ENCODE peak calls at places on chromosomes 12 and 14, in four cellular contexts. One of them, this sample, is unnamed.

GRCh38 chr12:30840715-30841114 is 85.8 kb upstream of the TSPAN11 start:
- DNase-seq in WTC11: no peak
- DNase-seq in K562: no peak
- DNase-seq in HEK293T: no peak
- DNase-seq in this sample: no peak

GRCh38 chr12:57892232-57892987 is 45.9 kb upstream of the CTDSP2 start:
- DNase-seq in HEK293T: no peak
- DNase-seq in WTC11: no peak
- DNase-seq in K562: peak
- DNase-seq in this sample: no peak

GRCh38 chr12:1176191-1176590 is 185.2 kb downstream of the ERC1 start:
- DNase-seq in WTC11: no peak
- DNase-seq in K562: no peak
- DNase-seq in HEK293T: no peak
- DNase-seq in this sample: no peak

GRCh38 chr14:78254911-78255431 is 84.8 kb downstream of the NRXN3 start:
- DNase-seq in WTC11: no peak
- DNase-seq in HEK293T: no peak
- DNase-seq in K562: no peak
- DNase-seq in this sample: no peak

GRCh38 chr14:22900088-22900799 is 17.2 kb downstream of the REM2 start:
- DNase-seq in WTC11: peak
- DNase-seq in HEK293T: peak
- DNase-seq in K562: peak
- DNase-seq in this sample: peak

GRCh38 chr12:32163596-32163995 is 56.9 kb downstream of the BICD1 start:
- DNase-seq in HEK293T: no peak
- DNase-seq in K562: no peak
- DNase-seq in WTC11: no peak
- DNase-seq in this sample: no peak

GRCh38 chr12:64918288-64918687 is 93.8 kb downstream of the TBC1D30 start:
- DNase-seq in WTC11: no peak
- DNase-seq in HEK293T: no peak
- DNase-seq in K562: no peak
- DNase-seq in this sample: no peak

GRCh38 chr12:5295151-5295550 is 136.8 kb upstream of the NTF3 start:
- DNase-seq in K562: no peak
- DNase-seq in HEK293T: no peak
- DNase-seq in WTC11: no peak
- DNase-seq in this sample: no peak

GRCh38 chr12:88185988-88186387 is 43.9 kb downstream of the TMTC3 start:
- DNase-seq in K562: no peak
- DNase-seq in HEK293T: no peak
- DNase-seq in WTC11: no peak
- DNase-seq in this sample: no peak

GRCh38 chr14:50064993-50065392 is 51.4 kb downstream of the VCPKMT start:
- DNase-seq in K562: no peak
- DNase-seq in HEK293T: no peak
- DNase-seq in WTC11: no peak
- DNase-seq in this sample: no peak

GRCh38 chr14:50063876-50064420 is 52.4 kb downstream of the VCPKMT start:
- DNase-seq in K562: no peak
- DNase-seq in HEK293T: no peak
- DNase-seq in WTC11: no peak
- DNase-seq in this sample: no peak

GRCh38 chr14:50061664-50062437 is 54.5 kb downstream of the VCPKMT start:
- DNase-seq in WTC11: no peak
- DNase-seq in K562: peak
- DNase-seq in HEK293T: no peak
- DNase-seq in this sample: peak

GRCh38 chr14:50060871-50061663 is 55.3 kb downstream of the VCPKMT start:
- DNase-seq in HEK293T: peak
- DNase-seq in WTC11: no peak
- DNase-seq in K562: peak
- DNase-seq in this sample: peak

GRCh38 chr14:50062438-50063039 is 53.8 kb downstream of the VCPKMT start:
- DNase-seq in HEK293T: peak
- DNase-seq in K562: peak
- DNase-seq in WTC11: no peak
- DNase-seq in this sample: peak
- TF ChIP-seq ELF4 in HEK293T: no peak
- TF ChIP-seq ELF4 in K562: no peak
- TF ChIP-seq ELF4 in WTC11: no peak
- TF ChIP-seq ELF4 in this sample: no peak

GRCh38 chr14:75281691-75282000 is 3.0 kb downstream of the FOS start:
- DNase-seq in HEK293T: no peak
- DNase-seq in WTC11: no peak
- DNase-seq in K562: no peak
- DNase-seq in this sample: no peak

GRCh38 chr14:75280831-75281690 is 2.4 kb downstream of the FOS start:
- DNase-seq in WTC11: no peak
- DNase-seq in HEK293T: no peak
- DNase-seq in K562: no peak
- DNase-seq in this sample: no peak

GRCh38 chr14:75283162-75283883 is 4.7 kb downstream of the FOS start:
- DNase-seq in HEK293T: no peak
- DNase-seq in K562: no peak
- DNase-seq in WTC11: no peak
- DNase-seq in this sample: peak

GRCh38 chr14:75280448-75280830 is 1.8 kb downstream of the FOS start:
- DNase-seq in K562: no peak
- DNase-seq in HEK293T: no peak
- DNase-seq in WTC11: peak
- DNase-seq in this sample: no peak

DNA sequence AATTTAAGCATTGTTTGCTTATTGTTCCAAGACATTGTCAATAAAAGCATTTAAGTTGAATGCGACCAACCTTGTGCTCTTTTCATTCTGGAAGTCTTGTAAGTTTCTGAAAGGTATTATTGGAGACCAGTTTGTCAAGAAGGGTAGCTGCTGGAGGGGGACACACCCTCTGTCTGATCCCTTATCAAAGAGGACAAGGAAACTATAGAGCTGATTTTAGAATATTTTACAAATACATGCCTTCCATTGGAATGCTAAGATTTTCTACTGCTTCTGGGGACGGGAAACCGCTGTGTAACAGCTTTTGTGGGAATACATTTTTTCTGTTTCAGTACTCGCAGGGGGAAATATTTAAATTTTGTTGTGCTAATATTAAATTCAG is 3.5 kb downstream of the FOS start:
- DNase-seq in K562: no peak
- DNase-seq in HEK293T: no peak
- DNase-seq in WTC11: no peak
- DNase-seq in this sample: no peak
- TF ChIP-seq ELF4 in K562: no peak
- TF ChIP-seq ELF4 in HEK293T: no peak
- TF ChIP-seq ELF4 in WTC11: no peak
- TF ChIP-seq ELF4 in this sample: no peak

GRCh38 chr14:59248170-59248569 is 59.7 kb downstream of the DAAM1 start:
- DNase-seq in K562: no peak
- DNase-seq in HEK293T: no peak
- DNase-seq in WTC11: no peak
- DNase-seq in this sample: no peak

GRCh38 chr14:59246566-59246965 is 58.1 kb downstream of the DAAM1 start:
- DNase-seq in WTC11: no peak
- DNase-seq in K562: no peak
- DNase-seq in HEK293T: no peak
- DNase-seq in this sample: no peak

GRCh38 chr14:59243174-59243573 is 54.7 kb downstream of the DAAM1 start:
- DNase-seq in K562: no peak
- DNase-seq in WTC11: no peak
- DNase-seq in HEK293T: no peak
- DNase-seq in this sample: peak

GRCh38 chr14:59244581-59244980 is 56.1 kb downstream of the DAAM1 start:
- DNase-seq in K562: no peak
- DNase-seq in WTC11: no peak
- DNase-seq in HEK293T: no peak
- DNase-seq in this sample: no peak

DNA sequence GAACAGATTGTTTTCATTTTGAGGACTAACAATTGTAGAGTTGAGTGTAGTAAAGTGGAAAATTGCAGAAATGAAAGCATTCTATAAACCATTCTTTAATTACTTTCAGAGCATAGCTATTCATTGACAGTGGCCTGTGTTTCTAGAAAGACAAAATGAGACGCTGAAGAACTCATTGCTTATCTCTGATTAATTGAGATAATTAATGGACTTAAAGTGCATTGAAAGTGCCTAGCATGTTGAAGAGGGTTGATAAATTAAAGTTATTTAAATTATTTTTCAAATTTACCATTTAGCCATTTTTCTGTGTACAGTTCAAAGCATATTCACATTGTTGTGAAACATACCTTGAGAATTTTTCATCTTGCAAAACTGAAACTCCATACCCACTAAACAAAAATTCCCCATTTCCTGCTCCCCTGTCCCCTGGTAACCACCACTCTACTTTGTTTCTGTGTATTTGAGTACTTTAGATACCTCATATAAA is 57.4 kb downstream of the DAAM1 start:
- DNase-seq in WTC11: no peak
- DNase-seq in K562: no peak
- DNase-seq in HEK293T: no peak
- DNase-seq in this sample: no peak
- TF ChIP-seq ELF4 in WTC11: no peak
- TF ChIP-seq ELF4 in K562: no peak
- TF ChIP-seq ELF4 in HEK293T: no peak
- TF ChIP-seq ELF4 in this sample: no peak

GRCh38 chr12:27332407-27333310 is at the start of gene BMAL2:
- DNase-seq in HEK293T: peak
- DNase-seq in K562: peak
- DNase-seq in WTC11: peak
- DNase-seq in this sample: peak
- TF ChIP-seq ELF4 in HEK293T: no peak
- TF ChIP-seq ELF4 in K562: no peak
- TF ChIP-seq ELF4 in WTC11: no peak
- TF ChIP-seq ELF4 in this sample: no peak

GRCh38 chr14:93028724-93029076 is 87.0 kb downstream of the ITPK1 start:
- DNase-seq in HEK293T: no peak
- DNase-seq in WTC11: no peak
- DNase-seq in K562: no peak
- DNase-seq in this sample: no peak
- TF ChIP-seq ELF4 in HEK293T: no peak
- TF ChIP-seq ELF4 in WTC11: no peak
- TF ChIP-seq ELF4 in K562: no peak
- TF ChIP-seq ELF4 in this sample: no peak

GRCh38 chr14:59503256-59503655 is 18.9 kb downstream of the JKAMP start:
- DNase-seq in K562: no peak
- DNase-seq in HEK293T: no peak
- DNase-seq in WTC11: no peak
- DNase-seq in this sample: no peak

DNA sequence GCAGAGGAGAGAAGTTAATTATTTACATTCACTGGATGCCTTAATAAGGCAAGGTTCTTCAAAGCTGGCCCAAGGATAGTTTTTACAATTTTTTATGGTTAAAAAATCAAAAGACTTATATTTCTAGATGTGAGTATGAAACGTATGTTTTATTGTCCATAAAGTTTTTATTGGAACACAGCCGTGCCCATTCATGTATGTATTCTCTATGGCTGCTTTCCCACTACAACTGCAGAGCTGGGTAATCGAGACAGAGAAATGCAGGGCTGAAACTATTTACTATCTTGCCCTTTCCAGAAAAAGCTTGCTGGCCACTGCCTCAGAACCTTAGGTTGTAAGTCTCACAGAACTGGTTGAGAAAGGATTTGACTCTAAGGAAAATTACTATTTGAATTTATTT is 16.4 kb downstream of the JKAMP start:
- DNase-seq in WTC11: no peak
- DNase-seq in K562: no peak
- DNase-seq in HEK293T: no peak
- DNase-seq in this sample: no peak
- TF ChIP-seq ELF4 in WTC11: no peak
- TF ChIP-seq ELF4 in K562: no peak
- TF ChIP-seq ELF4 in HEK293T: no peak
- TF ChIP-seq ELF4 in this sample: no peak

GRCh38 chr12:100545092-100545491 is 28.4 kb upstream of the GAS2L3 start:
- DNase-seq in HEK293T: no peak
- DNase-seq in WTC11: no peak
- DNase-seq in K562: no peak
- DNase-seq in this sample: no peak

GRCh38 chr12:100534625-100535227 is 38.8 kb upstream of the GAS2L3 start:
- DNase-seq in WTC11: no peak
- DNase-seq in K562: no peak
- DNase-seq in HEK293T: no peak
- DNase-seq in this sample: no peak

GRCh38 chr12:100544165-100544564 is 29.3 kb upstream of the GAS2L3 start:
- DNase-seq in HEK293T: no peak
- DNase-seq in WTC11: no peak
- DNase-seq in K562: no peak
- DNase-seq in this sample: no peak

GRCh38 chr12:100533326-100533725 is 40.2 kb upstream of the GAS2L3 start:
- DNase-seq in WTC11: no peak
- DNase-seq in K562: no peak
- DNase-seq in HEK293T: no peak
- DNase-seq in this sample: no peak

GRCh38 chr12:100539209-100539608 is 34.3 kb upstream of the GAS2L3 start:
- DNase-seq in K562: peak
- DNase-seq in WTC11: peak
- DNase-seq in HEK293T: no peak
- DNase-seq in this sample: no peak
- TF ChIP-seq ELF4 in K562: no peak
- TF ChIP-seq ELF4 in WTC11: no peak
- TF ChIP-seq ELF4 in HEK293T: no peak
- TF ChIP-seq ELF4 in this sample: no peak

This sample was measured in HepG2.